ENCODE peak calls at places on chromosome 10, in four cellular contexts. O is upper lobe of right lung, U is occipital lobe, E is dorsolateral prefrontal cortex. G is an unnamed sample.

GRCh38 chr10:44233561-44234470 is 151.1 kb downstream of the CXCL12 start:
- DNase-seq in O (no peak), U (no peak), E (no peak), G (no peak)

GRCh38 chr10:72455889-72456588 is 101.3 kb upstream of the DNAJB12 start:
- DNase-seq in O (no peak), U (no peak), E (no peak), G (no peak)

GRCh38 chr10:29486466-29486865 is 148.3 kb downstream of the SVIL start:
- DNase-seq in O (no peak), U (no peak), E (no peak), G (no peak)

GRCh38 chr10:74585231-74586087 is 240.9 kb upstream of the KAT6B start:
- DNase-seq in O (no peak), U (no peak), E (no peak), G (peak)

GRCh38 chr10:124849111-124849773 is 47.6 kb downstream of the ABRAXAS2 start:
- DNase-seq in O (no peak), U (no peak), E (no peak), G (no peak)

GRCh38 chr10:99828464-99828863 is 46.0 kb downstream of the ABCC2 start:
- DNase-seq in O (no peak), U (no peak), E (no peak), G (no peak)

GRCh38 chr10:60704480-60704879 is 73.8 kb upstream of the CDK1 start:
- DNase-seq in O (no peak), U (no peak), E (no peak), G (no peak)

GRCh38 chr10:30786131-30786530 is 156.6 kb upstream of the LYZL2 start:
- DNase-seq in O (no peak), U (no peak), E (peak), G (no peak)

GRCh38 chr10:4721994-4722753 is 103.8 kb upstream of the AKR1E2 start:
- DNase-seq in O (no peak), U (no peak), E (no peak), G (no peak)

GRCh38 chr10:21814866-21815265 is 188.7 kb downstream of the DNAJC1 start:
- DNase-seq in O (no peak), U (no peak), E (no peak), G (no peak)

GRCh38 chr10:128191847-128192246 is 65.6 kb upstream of the MKI67 start:
- DNase-seq in O (no peak), U (no peak), E (no peak), G (no peak)

GRCh38 chr10:6514844-6515780 is 65.0 kb downstream of the PRKCQ start:
- DNase-seq in O (no peak), U (no peak), E (no peak), G (no peak)

GRCh38 chr10:89944138-89944537 is 242.7 kb downstream of the KIF20B start:
- DNase-seq in O (no peak), U (no peak), E (no peak), G (no peak)

GRCh38 chr10:33537066-33537465 is 202.6 kb upstream of the NRP1 start:
- DNase-seq in O (no peak), U (no peak), E (no peak), G (no peak)

GRCh38 chr10:22505923-22506685 is 160.8 kb downstream of the SPAG6 start:
- DNase-seq in O (no peak), U (peak), E (peak), G (no peak)

GRCh38 chr10:118754556-118755423 is at the start of gene CACUL1:
- DNase-seq in O (peak), U (peak), E (peak), G (peak)

GRCh38 chr10:70758757-70759514 is 26.2 kb downstream of the TBATA start:
- DNase-seq in O (peak), U (peak), E (peak), G (peak)

GRCh38 chr10:24382045-24382444 is 173.1 kb downstream of the KIAA1217 start:
- DNase-seq in O (no peak), U (no peak), E (no peak), G (no peak)

GRCh38 chr10:133090654-133091053 is 2.9 kb downstream of the ADGRA1 start:
- DNase-seq in O (no peak), U (no peak), E (no peak), G (no peak)

GRCh38 chr10:27861781-27862180 is 116.2 kb upstream of the MKX start:
- DNase-seq in O (no peak), U (no peak), E (no peak), G (no peak)

GRCh38 chr10:93438796-93439253 is 43.3 kb downstream of the MYOF start:
- DNase-seq in O (peak), U (no peak), E (no peak), G (no peak)

GRCh38 chr10:95845411-95845810 is 62.4 kb upstream of the CC2D2B start:
- DNase-seq in O (no peak), U (no peak), E (no peak), G (no peak)

GRCh38 chr10:91683976-91684375 is 51.1 kb upstream of the PPP1R3C start:
- DNase-seq in O (no peak), U (no peak), E (no peak), G (no peak)

GRCh38 chr10:112985701-112986510 is 35.9 kb downstream of the TCF7L2 start:
- DNase-seq in O (no peak), U (no peak), E (no peak), G (no peak)

GRCh38 chr10:125629758-125630376 is 53.1 kb downstream of the TEX36 start:
- DNase-seq in O (no peak), U (no peak), E (no peak), G (no peak)

GRCh38 chr10:121368347-121369025 is 229.8 kb downstream of the FGFR2 start:
- DNase-seq in O (no peak), U (no peak), E (no peak), G (peak)

GRCh38 chr10:86329896-86330680 is 36.5 kb downstream of the GRID1 start:
- DNase-seq in O (peak), U (no peak), E (no peak), G (no peak)

GRCh38 chr10:13062813-13063212 is 37.1 kb upstream of the OPTN start:
- DNase-seq in O (no peak), U (no peak), E (no peak), G (no peak)

G was measured in hippocampal formation.